ENCODE peak calls at places on chromosome 14, in eight cellular contexts. One of them, this sample, is unnamed.

GRCh38 chr14:102508774-102509743 is 517 bp downstream of the ANKRD9 start:
- DNase-seq in RWPE1: no peak
- DNase-seq in AG09309: no peak
- DNase-seq in naive thymus-derived CD8-positive, alpha-beta T cell: peak
- DNase-seq in HCT116: no peak
- DNase-seq in pons: no peak
- DNase-seq in HEK293T: peak
- DNase-seq in H7: peak
- DNase-seq in this sample: peak

GRCh38 chr14:81625343-81625742 is 91.7 kb upstream of the SEL1L start:
- DNase-seq in AG09309: no peak
- DNase-seq in pons: peak
- DNase-seq in H7: peak
- DNase-seq in RWPE1: peak
- DNase-seq in naive thymus-derived CD8-positive, alpha-beta T cell: no peak
- DNase-seq in HCT116: peak
- DNase-seq in HEK293T: peak
- DNase-seq in this sample: no peak

GRCh38 chr14:89977668-89978067 is 21.9 kb downstream of the TDP1 start:
- DNase-seq in AG09309: no peak
- DNase-seq in HCT116: no peak
- DNase-seq in pons: peak
- DNase-seq in RWPE1: no peak
- DNase-seq in H7: no peak
- DNase-seq in HEK293T: no peak
- DNase-seq in naive thymus-derived CD8-positive, alpha-beta T cell: no peak
- DNase-seq in this sample: no peak

GRCh38 chr14:78403278-78403815 is 233.2 kb downstream of the NRXN3 start:
- DNase-seq in AG09309: no peak
- DNase-seq in HEK293T: no peak
- DNase-seq in RWPE1: no peak
- DNase-seq in H7: peak
- DNase-seq in pons: no peak
- DNase-seq in naive thymus-derived CD8-positive, alpha-beta T cell: no peak
- DNase-seq in HCT116: no peak
- DNase-seq in this sample: no peak

GRCh38 chr14:96040836-96041371 is 1.7 kb downstream of the C14orf132 start:
- DNase-seq in H7: no peak
- DNase-seq in AG09309: no peak
- DNase-seq in HEK293T: no peak
- DNase-seq in naive thymus-derived CD8-positive, alpha-beta T cell: no peak
- DNase-seq in RWPE1: no peak
- DNase-seq in HCT116: no peak
- DNase-seq in pons: no peak
- DNase-seq in this sample: no peak

GRCh38 chr14:37081220-37081619 is 91.2 kb downstream of the SLC25A21 start:
- DNase-seq in pons: no peak
- DNase-seq in H7: no peak
- DNase-seq in RWPE1: peak
- DNase-seq in AG09309: no peak
- DNase-seq in naive thymus-derived CD8-positive, alpha-beta T cell: no peak
- DNase-seq in HCT116: peak
- DNase-seq in HEK293T: no peak
- DNase-seq in this sample: no peak

GRCh38 chr14:56334458-56334857 is 216.2 kb downstream of the PELI2 start:
- DNase-seq in H7: no peak
- DNase-seq in naive thymus-derived CD8-positive, alpha-beta T cell: no peak
- DNase-seq in RWPE1: no peak
- DNase-seq in AG09309: no peak
- DNase-seq in pons: no peak
- DNase-seq in HCT116: no peak
- DNase-seq in HEK293T: no peak
- DNase-seq in this sample: no peak

GRCh38 chr14:69501362-69501964 is 16.9 kb downstream of the PLEKHD1 start:
- DNase-seq in RWPE1: no peak
- DNase-seq in HEK293T: no peak
- DNase-seq in H7: peak
- DNase-seq in AG09309: no peak
- DNase-seq in naive thymus-derived CD8-positive, alpha-beta T cell: no peak
- DNase-seq in pons: peak
- DNase-seq in HCT116: no peak
- DNase-seq in this sample: no peak

GRCh38 chr14:56118611-56119181 is 485 bp downstream of the PELI2 start:
- DNase-seq in pons: no peak
- DNase-seq in RWPE1: no peak
- DNase-seq in AG09309: no peak
- DNase-seq in naive thymus-derived CD8-positive, alpha-beta T cell: peak
- DNase-seq in HEK293T: no peak
- DNase-seq in H7: peak
- DNase-seq in HCT116: no peak
- DNase-seq in this sample: peak

GRCh38 chr14:89736866-89737265 is 217.7 kb downstream of the EFCAB11 start:
- DNase-seq in RWPE1: no peak
- DNase-seq in H7: no peak
- DNase-seq in HCT116: no peak
- DNase-seq in naive thymus-derived CD8-positive, alpha-beta T cell: no peak
- DNase-seq in HEK293T: no peak
- DNase-seq in pons: no peak
- DNase-seq in AG09309: no peak
- DNase-seq in this sample: no peak

GRCh38 chr14:85580536-85581165 is 50.7 kb downstream of the FLRT2 start:
- DNase-seq in naive thymus-derived CD8-positive, alpha-beta T cell: no peak
- DNase-seq in HEK293T: no peak
- DNase-seq in AG09309: no peak
- DNase-seq in RWPE1: no peak
- DNase-seq in HCT116: no peak
- DNase-seq in pons: no peak
- DNase-seq in H7: no peak
- DNase-seq in this sample: no peak

GRCh38 chr14:21978184-21978998 is 304.8 kb upstream of the OR4E1 start:
- DNase-seq in AG09309: no peak
- DNase-seq in HCT116: peak
- DNase-seq in pons: peak
- DNase-seq in HEK293T: peak
- DNase-seq in naive thymus-derived CD8-positive, alpha-beta T cell: peak
- DNase-seq in H7: peak
- DNase-seq in RWPE1: peak
- DNase-seq in this sample: no peak